ENCODE peak calls at places on chromosome 5, in six cellular contexts. D is breast epithelium, F is mucosa of descending colon, A is PC-3, T is ovary, Z is astrocyte. P is an unnamed sample.

GRCh38 chr5:91712718-91713117 is 329.6 kb upstream of the ARRDC3 start:
- DNase-seq in T (no peak), A (no peak), F (no peak), Z (peak; percentile 38), D (no peak), P (no peak)

GRCh38 chr5:146560205-146560812 is 44.3 kb upstream of the GPR151 start:
- DNase-seq in Z (peak; percentile 65), F (no peak), T (no peak), A (peak; percentile 19), D (no peak), P (no peak)

GRCh38 chr5:16578474-16578883 is 38.3 kb downstream of the RETREG1 start:
- DNase-seq in T (no peak), F (no peak), A (no peak), D (no peak), Z (no peak), P (no peak)

GRCh38 chr5:133599044-133599443 is 13.3 kb downstream of the FSTL4 start:
- DNase-seq in T (no peak), A (no peak), D (no peak), Z (no peak), F (no peak), P (no peak)

GRCh38 chr5:141597394-141597793 is 21.4 kb downstream of the DIAPH1 start:
- DNase-seq in A (peak; percentile 22), T (no peak), D (no peak), Z (no peak), F (no peak), P (no peak)

GRCh38 chr5:52015760-52016159 is 632.5 kb downstream of the ISL1 start:
- DNase-seq in D (no peak), A (no peak), T (no peak), Z (no peak), F (no peak), P (peak; percentile 69)

GRCh38 chr5:172074896-172075295 is 68.5 kb upstream of the FBXW11 start:
- DNase-seq in Z (peak; percentile 28), D (no peak), T (no peak), A (no peak), F (no peak), P (no peak)

GRCh38 chr5:90861843-90862586 is 303.4 kb downstream of the ADGRV1 start:
- DNase-seq in T (no peak), F (no peak), Z (no peak), A (no peak), D (no peak), P (no peak)

GRCh38 chr5:35242695-35243258 is 12.5 kb upstream of the PRLR start:
- DNase-seq in T (no peak), D (no peak), A (no peak), Z (no peak), F (no peak), P (no peak)

GRCh38 chr5:144065766-144066165 is 104.7 kb downstream of the YIPF5 start:
- DNase-seq in A (peak; percentile 14), T (no peak), F (no peak), D (no peak), Z (no peak), P (no peak)

GRCh38 chr5:181245427-181246275 is 1.9 kb upstream of the RACK1 start:
- DNase-seq in Z (no peak), T (no peak), A (no peak), D (no peak), F (no peak), P (no peak)

GRCh38 chr5:111498346-111498745 is 14.0 kb downstream of the STARD4 start:
- DNase-seq in Z (no peak), D (no peak), F (no peak), T (no peak), A (no peak), P (no peak)

GRCh38 chr5:34854459-34855174 is 15.7 kb downstream of the TTC23L start:
- DNase-seq in Z (peak; percentile 81), T (no peak), F (no peak), D (no peak), A (peak; percentile 30), P (no peak)

GRCh38 chr5:34656001-34656699 is at the start of gene RAI14:
- DNase-seq in T (peak; percentile 85), D (peak; percentile 80), A (peak; percentile 86), F (peak; percentile 67), Z (peak; percentile 73), P (peak; percentile 79)

GRCh38 chr5:76813982-76814562 is 4.8 kb upstream of the F2RL1 start:
- DNase-seq in A (peak; percentile 90), T (no peak), Z (peak; percentile 99), F (no peak), D (no peak), P (no peak)
- TF ChIP-seq CTCF in A (no peak), T (no peak), Z (no peak), F (no peak), D (no peak), P (no peak)

DNA sequence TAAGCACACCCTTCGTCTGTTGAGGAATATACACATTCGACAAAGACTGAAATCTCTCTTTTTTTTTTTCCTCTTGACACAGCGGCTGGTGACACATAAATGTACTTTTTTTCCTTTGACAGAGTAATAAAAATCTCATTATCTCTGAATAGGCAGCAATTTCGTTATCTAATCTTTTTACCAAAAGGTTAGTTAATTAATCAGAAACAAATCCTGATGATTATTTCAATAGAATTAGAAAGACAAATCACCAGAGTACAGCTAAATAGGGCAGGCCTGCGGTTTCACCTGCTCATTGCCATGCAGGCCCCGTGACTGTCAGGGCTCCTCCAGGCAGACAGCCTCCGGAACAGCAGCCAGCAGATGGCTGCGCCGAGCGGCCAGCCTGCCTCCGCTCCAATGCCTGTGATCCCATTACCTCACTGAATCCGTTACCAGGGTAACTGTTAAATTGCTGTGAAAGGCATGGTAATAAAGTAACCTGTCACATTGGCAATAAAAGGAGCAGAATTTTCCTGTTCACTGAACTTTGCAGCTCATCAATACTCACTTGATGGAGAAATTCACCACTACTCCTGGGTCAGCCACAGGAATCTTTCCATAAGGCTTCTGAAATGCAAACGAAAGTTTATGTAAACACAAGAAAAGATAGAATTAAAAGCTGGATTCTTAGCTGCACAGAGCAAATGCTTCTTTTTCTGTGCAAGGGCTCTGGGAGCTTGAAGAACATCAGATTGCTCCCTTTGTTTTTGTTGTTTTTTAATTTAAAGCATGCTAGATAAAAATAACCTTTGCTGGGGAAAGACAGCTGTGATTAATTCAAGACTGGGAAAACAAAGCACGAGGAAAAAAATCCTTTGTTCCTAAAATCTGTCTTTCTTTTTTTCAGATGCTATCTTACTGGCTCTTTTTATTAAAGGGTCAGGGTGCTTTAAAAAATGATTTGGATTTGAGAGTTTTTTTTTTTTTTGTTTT is 666.4 kb upstream of the ZNF608 start:
- DNase-seq in Z (peak; percentile 92), F (peak; percentile 76), D (peak; percentile 55), T (peak; percentile 58), A (peak; percentile 56), P (peak; percentile 88)
- H3K4me1 ChIP-seq in Z (peaks cover 43% of the 10 kb centered on the region), F (peaks cover 44% of the 10 kb centered on the region), D (peaks cover 23% of the 10 kb centered on the region), T (peaks cover 6% of the 10 kb centered on the region), A (peaks cover 52% of the 10 kb centered on the region), P (peaks cover 50% of the 10 kb centered on the region)

GRCh38 chr5:64502181-64502580 is 3.6 kb upstream of the RGS7BP start:
- DNase-seq in T (no peak), Z (no peak), A (no peak), D (no peak), F (no peak), P (no peak)

GRCh38 chr5:64505769-64506566 is at the start of gene RGS7BP:
- DNase-seq in F (peak; percentile 4), D (no peak), T (peak; percentile 13), A (peak; percentile 52), Z (peak; percentile 29), P (peak; percentile 58)

GRCh38 chr5:64509798-64510197 is 4.0 kb downstream of the RGS7BP start:
- DNase-seq in F (no peak), T (no peak), A (no peak), D (no peak), Z (no peak), P (no peak)

GRCh38 chr5:64506567-64507321 is 929 bp downstream of the RGS7BP start:
- DNase-seq in F (no peak), Z (no peak), A (no peak), T (no peak), D (no peak), P (no peak)
- TF ChIP-seq CTCF in F (no peak), Z (no peak), A (peak; percentile 37), T (no peak), D (no peak), P (no peak)

GRCh38 chr5:173868096-173868879 is 19.9 kb upstream of the CPEB4 start:
- DNase-seq in T (no peak), A (peak; percentile 95), D (no peak), Z (peak; percentile 60), F (no peak), P (no peak)
- H3K4me1 ChIP-seq in T (no peaks in the 10 kb centered on the region), A (peaks cover 27% of the 10 kb centered on the region), D (peaks cover 8% of the 10 kb centered on the region), Z (peaks cover 12% of the 10 kb centered on the region), F (peaks cover 9% of the 10 kb centered on the region), P (no peaks in the 10 kb centered on the region)

GRCh38 chr5:139689631-139690384 is 41.7 kb downstream of the CXXC5 start:
- DNase-seq in Z (no peak), F (peak; percentile 76), A (peak; percentile 69), D (no peak), T (no peak), P (peak; percentile 23)

GRCh38 chr5:139692148-139692547 is 44.0 kb downstream of the CXXC5 start:
- DNase-seq in T (no peak), A (no peak), D (no peak), Z (no peak), F (no peak), P (no peak)

GRCh38 chr5:139688712-139689413 is 40.7 kb downstream of the CXXC5 start:
- DNase-seq in T (no peak), Z (no peak), F (no peak), D (no peak), A (no peak), P (no peak)

GRCh38 chr5:139691275-139691629 is 43.1 kb downstream of the CXXC5 start:
- DNase-seq in A (no peak), D (no peak), F (no peak), T (no peak), Z (no peak), P (no peak)

DNA sequence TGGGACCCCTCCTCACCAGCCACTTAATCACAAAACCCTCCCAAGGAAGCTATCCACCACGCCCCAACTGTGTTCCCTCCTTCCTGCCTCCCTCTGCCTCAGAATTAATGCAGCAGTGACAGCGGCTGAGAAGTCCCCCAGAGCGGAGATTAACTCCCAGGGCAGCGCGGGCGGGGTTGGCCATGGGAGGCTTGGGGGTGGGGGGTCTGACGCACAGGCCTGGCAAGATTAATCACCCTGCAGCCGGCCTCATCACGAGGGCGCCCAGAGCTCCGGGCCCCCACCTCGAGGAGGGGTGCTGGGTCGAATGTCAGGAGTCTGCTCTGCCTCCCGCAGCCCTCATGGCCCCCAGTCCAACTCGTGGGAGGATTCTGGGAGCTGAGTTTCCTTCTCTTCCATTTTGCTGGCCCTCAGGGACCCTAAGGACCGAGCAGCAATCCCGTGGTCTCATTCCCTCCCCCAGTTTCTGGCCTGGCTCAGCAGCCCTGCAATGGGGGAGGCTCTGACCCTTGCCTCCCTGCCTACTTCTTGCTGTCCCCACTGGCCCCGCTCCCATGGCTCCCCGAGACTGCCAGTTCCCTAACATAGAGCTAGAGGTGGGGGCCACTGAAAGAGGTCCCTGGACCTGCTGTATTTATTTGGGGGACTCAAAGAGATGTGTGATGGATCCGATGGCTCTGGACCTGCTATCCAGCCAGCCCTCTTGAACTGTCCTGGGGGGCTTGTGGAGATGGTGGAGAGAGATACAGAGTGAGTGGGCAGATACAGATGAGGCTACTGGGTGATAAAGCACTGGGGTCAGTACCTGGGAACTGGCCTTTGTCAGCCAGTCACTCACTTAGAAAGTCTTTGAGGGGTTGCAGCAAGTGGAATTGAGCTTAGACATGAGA is 42.5 kb downstream of the CXXC5 start:
- DNase-seq in Z (peak; percentile 64), A (no peak), F (no peak), T (peak; percentile 31), D (no peak), P (peak; percentile 66)
- TF ChIP-seq CTCF in Z (no peak), A (peak; percentile 6), F (no peak), T (no peak), D (no peak), P (no peak)

P was measured in adrenal gland.